ENCODE peak calls at places on chromosomes 3 and 15, in eight cellular contexts. D is GM20000, Q is KG1, P is kidney glomerular epithelial cell, Z is IMR-90, V is renal cortical epithelial cell, T is LoVo, E is AG08396. L is an unnamed sample.

GRCh38 chr3:172787746-172788145 is 37.2 kb downstream of the ECT2 start:
- DNase-seq in Q (no peak), T (no peak), V (peak), P (no peak), D (no peak), Z (peak), E (peak), L (no peak)

GRCh38 chr3:133561682-133562081 is 11.8 kb upstream of the CDV3 start:
- DNase-seq in D (no peak), Q (no peak), V (no peak), Z (no peak), T (no peak), P (no peak), E (no peak), L (no peak)

GRCh38 chr15:23565395-23566069 is at the start of gene MKRN3:
- DNase-seq in Q (no peak), P (peak), T (peak), Z (peak), V (peak), E (no peak), D (no peak), L (no peak)

GRCh38 chr15:68542771-68543544 is 35.8 kb upstream of the CORO2B start:
- DNase-seq in Z (peak), E (peak), V (peak), P (peak), T (no peak), Q (no peak), D (no peak), L (no peak)

GRCh38 chr3:117035785-117036184 is 326.2 kb downstream of the TUSC7 start:
- DNase-seq in P (no peak), Z (peak), Q (no peak), E (no peak), D (no peak), V (no peak), T (no peak), L (no peak)

GRCh38 chr3:159860269-159860668 is 128.4 kb upstream of the IL12A start:
- DNase-seq in Z (no peak), D (no peak), E (no peak), Q (no peak), V (no peak), P (no peak), T (no peak), L (no peak)

GRCh38 chr3:167886690-167887089 is 151.2 kb downstream of the SERPINI1 start:
- DNase-seq in Q (no peak), P (no peak), E (no peak), Z (no peak), D (no peak), T (no peak), V (no peak), L (no peak)

GRCh38 chr3:102733811-102734574 is 299.2 kb downstream of the ZPLD1 start:
- DNase-seq in D (no peak), V (peak), Q (no peak), E (no peak), Z (no peak), T (no peak), P (peak), L (no peak)

L was measured in MM.1S.